ENCODE peak calls at places on chromosomes 4 and X, in nine cellular contexts. One of them, this sample, is unnamed.

GRCh38 chrX:133999013-133999705 is 13.8 kb upstream of the GPC3 start:
- DNase-seq in GM12865: no peak
- DNase-seq in mucosa of descending colon: no peak
- DNase-seq in lower lobe of right lung: no peak
- DNase-seq in mesenchymal stem cell: peak; percentile 70
- DNase-seq in AG04449: no peak
- DNase-seq in fibroblast of pulmonary artery: peak; percentile 49
- DNase-seq in fibroblast of mammary gland: peak; percentile 57
- DNase-seq in upper lobe of right lung: no peak
- DNase-seq in this sample: no peak

GRCh38 chr4:72112514-72113156 is 80.8 kb downstream of the NPFFR2 start:
- DNase-seq in lower lobe of right lung: no peak
- DNase-seq in fibroblast of mammary gland: peak; percentile 91
- DNase-seq in AG04449: no peak
- DNase-seq in GM12865: peak; percentile 77
- DNase-seq in mesenchymal stem cell: peak; percentile 94
- DNase-seq in fibroblast of pulmonary artery: peak; percentile 39
- DNase-seq in mucosa of descending colon: no peak
- DNase-seq in upper lobe of right lung: no peak
- DNase-seq in this sample: peak; percentile 96

GRCh38 chr4:153661215-153661822 is 22.8 kb upstream of the TLR2 start:
- DNase-seq in fibroblast of pulmonary artery: peak; percentile 91
- DNase-seq in fibroblast of mammary gland: peak; percentile 73
- DNase-seq in AG04449: no peak
- DNase-seq in GM12865: no peak
- DNase-seq in mucosa of descending colon: no peak
- DNase-seq in lower lobe of right lung: no peak
- DNase-seq in upper lobe of right lung: no peak
- DNase-seq in mesenchymal stem cell: no peak
- DNase-seq in this sample: no peak

GRCh38 chr4:337932-338758 is 531 bp downstream of the ZNF141 start:
- DNase-seq in lower lobe of right lung: peak; percentile 74
- DNase-seq in mesenchymal stem cell: peak; percentile 72
- DNase-seq in AG04449: no peak
- DNase-seq in upper lobe of right lung: peak; percentile 85
- DNase-seq in GM12865: peak; percentile 55
- DNase-seq in fibroblast of pulmonary artery: peak; percentile 57
- DNase-seq in mucosa of descending colon: peak; percentile 68
- DNase-seq in fibroblast of mammary gland: peak; percentile 32
- DNase-seq in this sample: no peak

GRCh38 chr4:76434901-76435688 is at the start of gene SHROOM3:
- DNase-seq in GM12865: no peak
- DNase-seq in AG04449: no peak
- DNase-seq in mesenchymal stem cell: peak; percentile 33
- DNase-seq in fibroblast of pulmonary artery: no peak
- DNase-seq in mucosa of descending colon: no peak
- DNase-seq in fibroblast of mammary gland: no peak
- DNase-seq in lower lobe of right lung: no peak
- DNase-seq in upper lobe of right lung: no peak
- DNase-seq in this sample: no peak

GRCh38 chrX:96611619-96612362 is 72.9 kb upstream of the DIAPH2 start:
- DNase-seq in upper lobe of right lung: no peak
- DNase-seq in mesenchymal stem cell: no peak
- DNase-seq in AG04449: peak; percentile 19
- DNase-seq in fibroblast of mammary gland: peak; percentile 81
- DNase-seq in mucosa of descending colon: no peak
- DNase-seq in fibroblast of pulmonary artery: peak; percentile 39
- DNase-seq in lower lobe of right lung: no peak
- DNase-seq in GM12865: no peak
- DNase-seq in this sample: no peak

GRCh38 chrX:119008122-119008744 is 33.8 kb downstream of the LONRF3 start:
- DNase-seq in AG04449: no peak
- DNase-seq in mucosa of descending colon: no peak
- DNase-seq in lower lobe of right lung: no peak
- DNase-seq in fibroblast of mammary gland: peak; percentile 40
- DNase-seq in fibroblast of pulmonary artery: peak; percentile 53
- DNase-seq in mesenchymal stem cell: peak; percentile 28
- DNase-seq in upper lobe of right lung: no peak
- DNase-seq in GM12865: peak; percentile 20
- DNase-seq in this sample: no peak

GRCh38 chr4:94453534-94453963 is 1.8 kb downstream of the PDLIM5 start:
- DNase-seq in fibroblast of mammary gland: no peak
- DNase-seq in lower lobe of right lung: no peak
- DNase-seq in upper lobe of right lung: no peak
- DNase-seq in mesenchymal stem cell: peak; percentile 52
- DNase-seq in GM12865: no peak
- DNase-seq in mucosa of descending colon: no peak
- DNase-seq in AG04449: no peak
- DNase-seq in fibroblast of pulmonary artery: no peak
- DNase-seq in this sample: no peak

GRCh38 chrX:6683353-6683752 is 148.4 kb upstream of the VCX3A start:
- DNase-seq in mesenchymal stem cell: no peak
- DNase-seq in lower lobe of right lung: no peak
- DNase-seq in fibroblast of mammary gland: no peak
- DNase-seq in upper lobe of right lung: no peak
- DNase-seq in fibroblast of pulmonary artery: no peak
- DNase-seq in AG04449: no peak
- DNase-seq in GM12865: peak; percentile 12
- DNase-seq in mucosa of descending colon: no peak
- DNase-seq in this sample: no peak

GRCh38 chrX:34521563-34521962 is 135.5 kb downstream of the TMEM47 start:
- DNase-seq in AG04449: no peak
- DNase-seq in GM12865: no peak
- DNase-seq in upper lobe of right lung: no peak
- DNase-seq in lower lobe of right lung: no peak
- DNase-seq in mesenchymal stem cell: no peak
- DNase-seq in fibroblast of pulmonary artery: peak; percentile 16
- DNase-seq in fibroblast of mammary gland: peak; percentile 3
- DNase-seq in mucosa of descending colon: no peak
- DNase-seq in this sample: no peak

GRCh38 chr4:2330119-2331042 is 68.5 kb upstream of the MXD4 start:
- DNase-seq in mesenchymal stem cell: peak; percentile 95
- DNase-seq in GM12865: no peak
- DNase-seq in lower lobe of right lung: no peak
- DNase-seq in fibroblast of mammary gland: peak; percentile 94
- DNase-seq in mucosa of descending colon: no peak
- DNase-seq in upper lobe of right lung: no peak
- DNase-seq in fibroblast of pulmonary artery: peak; percentile 92
- DNase-seq in AG04449: peak; percentile 46
- DNase-seq in this sample: peak; percentile 63

GRCh38 chr4:181952478-181952877 is 290.7 kb upstream of the TENM3 start:
- DNase-seq in upper lobe of right lung: no peak
- DNase-seq in GM12865: no peak
- DNase-seq in lower lobe of right lung: no peak
- DNase-seq in fibroblast of mammary gland: peak; percentile 94
- DNase-seq in mesenchymal stem cell: peak; percentile 72
- DNase-seq in AG04449: peak; percentile 86
- DNase-seq in mucosa of descending colon: peak; percentile 23
- DNase-seq in fibroblast of pulmonary artery: peak; percentile 90
- DNase-seq in this sample: peak; percentile 86

GRCh38 chrX:107451754-107452153 is 2.3 kb downstream of the FRMPD3 start:
- DNase-seq in upper lobe of right lung: no peak
- DNase-seq in GM12865: no peak
- DNase-seq in fibroblast of pulmonary artery: no peak
- DNase-seq in mucosa of descending colon: no peak
- DNase-seq in fibroblast of mammary gland: no peak
- DNase-seq in mesenchymal stem cell: no peak
- DNase-seq in AG04449: no peak
- DNase-seq in lower lobe of right lung: no peak
- DNase-seq in this sample: no peak

GRCh38 chrX:16484338-16484737 is 165.6 kb upstream of the S100G start:
- DNase-seq in fibroblast of pulmonary artery: peak; percentile 82
- DNase-seq in GM12865: peak; percentile 4
- DNase-seq in fibroblast of mammary gland: peak; percentile 97
- DNase-seq in mesenchymal stem cell: peak; percentile 65
- DNase-seq in mucosa of descending colon: no peak
- DNase-seq in AG04449: peak; percentile 78
- DNase-seq in upper lobe of right lung: no peak
- DNase-seq in lower lobe of right lung: no peak
- DNase-seq in this sample: peak; percentile 84

GRCh38 chr4:87497141-87497540 is 32.0 kb downstream of the SPARCL1 start:
- DNase-seq in AG04449: no peak
- DNase-seq in mucosa of descending colon: no peak
- DNase-seq in fibroblast of pulmonary artery: no peak
- DNase-seq in lower lobe of right lung: no peak
- DNase-seq in mesenchymal stem cell: no peak
- DNase-seq in GM12865: peak; percentile 30
- DNase-seq in upper lobe of right lung: no peak
- DNase-seq in fibroblast of mammary gland: peak; percentile 25
- DNase-seq in this sample: no peak

GRCh38 chr4:21304061-21304541 is 603.8 kb downstream of the PACRGL start:
- DNase-seq in mucosa of descending colon: no peak
- DNase-seq in lower lobe of right lung: peak; percentile 43
- DNase-seq in GM12865: no peak
- DNase-seq in upper lobe of right lung: peak; percentile 55
- DNase-seq in fibroblast of pulmonary artery: no peak
- DNase-seq in AG04449: no peak
- DNase-seq in fibroblast of mammary gland: no peak
- DNase-seq in mesenchymal stem cell: peak; percentile 12
- DNase-seq in this sample: no peak
- H3K4me3 ChIP-seq in mucosa of descending colon: no peak overlapping the region
- H3K4me3 ChIP-seq in lower lobe of right lung: no peak overlapping the region
- H3K4me3 ChIP-seq in GM12865: no peak overlapping the region
- H3K4me3 ChIP-seq in upper lobe of right lung: no peak overlapping the region
- H3K4me3 ChIP-seq in fibroblast of pulmonary artery: no peak overlapping the region
- H3K4me3 ChIP-seq in AG04449: no peak overlapping the region
- H3K4me3 ChIP-seq in fibroblast of mammary gland: no peak overlapping the region
- H3K4me3 ChIP-seq in mesenchymal stem cell: peak overlapping the region; percentile 32
- H3K4me3 ChIP-seq in this sample: peak overlapping the region; percentile 35

GRCh38 chr4:41613782-41614181 is 75.8 kb downstream of the LIMCH1 start:
- DNase-seq in GM12865: no peak
- DNase-seq in fibroblast of mammary gland: no peak
- DNase-seq in upper lobe of right lung: no peak
- DNase-seq in fibroblast of pulmonary artery: no peak
- DNase-seq in mesenchymal stem cell: peak; percentile 35
- DNase-seq in lower lobe of right lung: no peak
- DNase-seq in mucosa of descending colon: no peak
- DNase-seq in AG04449: no peak
- DNase-seq in this sample: no peak
- H3K4me3 ChIP-seq in GM12865: no peak overlapping the region
- H3K4me3 ChIP-seq in fibroblast of mammary gland: no peak overlapping the region
- H3K4me3 ChIP-seq in upper lobe of right lung: no peak overlapping the region
- H3K4me3 ChIP-seq in fibroblast of pulmonary artery: no peak overlapping the region
- H3K4me3 ChIP-seq in mesenchymal stem cell: no peak overlapping the region
- H3K4me3 ChIP-seq in lower lobe of right lung: no peak overlapping the region
- H3K4me3 ChIP-seq in mucosa of descending colon: no peak overlapping the region
- H3K4me3 ChIP-seq in AG04449: no peak overlapping the region
- H3K4me3 ChIP-seq in this sample: peak overlapping the region; percentile 37

GRCh38 chr4:42761804-42762203 is 104.9 kb upstream of the ATP8A1 start:
- DNase-seq in AG04449: no peak
- DNase-seq in fibroblast of mammary gland: no peak
- DNase-seq in GM12865: no peak
- DNase-seq in fibroblast of pulmonary artery: no peak
- DNase-seq in upper lobe of right lung: no peak
- DNase-seq in mucosa of descending colon: no peak
- DNase-seq in lower lobe of right lung: no peak
- DNase-seq in mesenchymal stem cell: no peak
- DNase-seq in this sample: no peak

GRCh38 chr4:42768125-42768748 is 111.3 kb upstream of the ATP8A1 start:
- DNase-seq in AG04449: no peak
- DNase-seq in lower lobe of right lung: no peak
- DNase-seq in fibroblast of mammary gland: no peak
- DNase-seq in mucosa of descending colon: no peak
- DNase-seq in mesenchymal stem cell: no peak
- DNase-seq in upper lobe of right lung: no peak
- DNase-seq in fibroblast of pulmonary artery: no peak
- DNase-seq in GM12865: peak; percentile 57
- DNase-seq in this sample: no peak

DNA sequence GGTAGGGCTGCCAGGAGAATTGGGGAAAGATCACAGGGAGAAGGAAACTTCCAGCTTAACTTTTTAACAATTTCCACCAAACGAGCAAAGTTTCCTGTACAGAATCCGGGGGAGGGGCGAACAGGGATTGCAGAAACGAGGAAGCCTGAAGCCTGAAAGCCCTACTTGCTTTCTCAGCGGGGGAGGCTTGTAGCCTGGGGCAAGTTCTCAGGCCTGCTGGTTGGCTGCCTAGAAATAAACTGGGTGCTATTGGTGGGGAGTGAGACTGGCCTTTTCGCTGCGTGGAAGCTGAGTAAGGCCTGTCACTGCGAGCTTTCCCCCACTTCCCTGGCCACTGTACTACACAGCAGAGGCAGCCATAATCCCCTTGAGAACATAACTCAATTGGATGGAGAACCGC is 110.8 kb upstream of the ATP8A1 start:
- DNase-seq in GM12865: no peak
- DNase-seq in upper lobe of right lung: no peak
- DNase-seq in fibroblast of mammary gland: no peak
- DNase-seq in fibroblast of pulmonary artery: no peak
- DNase-seq in AG04449: no peak
- DNase-seq in mesenchymal stem cell: no peak
- DNase-seq in mucosa of descending colon: no peak
- DNase-seq in lower lobe of right lung: no peak
- DNase-seq in this sample: no peak
- H3K4me3 ChIP-seq in GM12865: no peak overlapping the region
- H3K4me3 ChIP-seq in upper lobe of right lung: no peak overlapping the region
- H3K4me3 ChIP-seq in fibroblast of mammary gland: no peak overlapping the region
- H3K4me3 ChIP-seq in fibroblast of pulmonary artery: no peak overlapping the region
- H3K4me3 ChIP-seq in AG04449: no peak overlapping the region
- H3K4me3 ChIP-seq in mesenchymal stem cell: no peak overlapping the region
- H3K4me3 ChIP-seq in mucosa of descending colon: no peak overlapping the region
- H3K4me3 ChIP-seq in lower lobe of right lung: no peak overlapping the region
- H3K4me3 ChIP-seq in this sample: no peak overlapping the region

GRCh38 chrX:135421932-135422809 is at the start of gene SMIM10L2A:
- DNase-seq in AG04449: no peak
- DNase-seq in fibroblast of mammary gland: no peak
- DNase-seq in lower lobe of right lung: no peak
- DNase-seq in GM12865: peak; percentile 4
- DNase-seq in upper lobe of right lung: peak; percentile 40
- DNase-seq in fibroblast of pulmonary artery: no peak
- DNase-seq in mesenchymal stem cell: no peak
- DNase-seq in mucosa of descending colon: no peak
- DNase-seq in this sample: no peak
- H3K4me3 ChIP-seq in AG04449: peak within 1 kb of the TSS; percentile 40
- H3K4me3 ChIP-seq in fibroblast of mammary gland: peak within 1 kb of the TSS; percentile 12
- H3K4me3 ChIP-seq in lower lobe of right lung: peak within 1 kb of the TSS; percentile 54
- H3K4me3 ChIP-seq in GM12865: peak within 1 kb of the TSS; percentile 47
- H3K4me3 ChIP-seq in upper lobe of right lung: peak within 1 kb of the TSS; percentile 47
- H3K4me3 ChIP-seq in fibroblast of pulmonary artery: peak within 1 kb of the TSS; percentile 28
- H3K4me3 ChIP-seq in mesenchymal stem cell: peak within 1 kb of the TSS; percentile 55
- H3K4me3 ChIP-seq in mucosa of descending colon: no peak within 1 kb of the TSS
- H3K4me3 ChIP-seq in this sample: peak within 1 kb of the TSS; percentile 36